ENCODE peak calls at places on chromosome 7, in eight cellular contexts. D, L, V, E, G, U, P and I are unnamed samples.

GRCh38 chr7:117138474-117138873 is 184.4 kb downstream of the WNT2 start:
- DNase-seq in D (no peak), L (no peak), V (no peak), E (no peak), G (no peak), U (no peak), P (no peak), I (no peak)

GRCh38 chr7:56079450-56080185 is 13.1 kb downstream of the PHKG1 start:
- DNase-seq in D (peak), L (peak), V (peak), E (no peak), G (no peak), U (peak), P (peak), I (peak)

GRCh38 chr7:128854396-128854795 is 8.3 kb upstream of the ATP6V1F start:
- DNase-seq in D (no peak), L (no peak), V (no peak), E (no peak), G (no peak), U (no peak), P (no peak), I (no peak)

GRCh38 chr7:75611557-75612178 is 119.5 kb downstream of the SPDYE5 start:
- DNase-seq in D (no peak), L (no peak), V (no peak), E (no peak), G (no peak), U (no peak), P (peak), I (peak)

GRCh38 chr7:48424731-48425130 is 253.5 kb downstream of the ABCA13 start:
- DNase-seq in D (no peak), L (no peak), V (no peak), E (no peak), G (no peak), U (peak), P (peak), I (no peak)

GRCh38 chr7:51289608-51290370 is 26.8 kb downstream of the COBL start:
- DNase-seq in D (no peak), L (no peak), V (no peak), E (no peak), G (no peak), U (no peak), P (no peak), I (no peak)

GRCh38 chr7:4725014-4725951 is 43.2 kb downstream of the FOXK1 start:
- DNase-seq in D (peak), L (peak), V (no peak), E (peak), G (no peak), U (peak), P (peak), I (peak)

GRCh38 chr7:79507161-79507560 is 53.7 kb upstream of the MAGI2 start:
- DNase-seq in D (peak), L (no peak), V (no peak), E (no peak), G (no peak), U (no peak), P (peak), I (no peak)

GRCh38 chr7:19145429-19146201 is 394 bp upstream of the FERD3L start:
- DNase-seq in D (no peak), L (no peak), V (no peak), E (no peak), G (no peak), U (no peak), P (no peak), I (no peak)

GRCh38 chr7:5665106-5666025 is 116.1 kb downstream of the RNF216 start:
- DNase-seq in D (peak), L (peak), V (peak), E (peak), G (no peak), U (peak), P (peak), I (peak)

GRCh38 chr7:98733036-98733435 is 116.0 kb downstream of the NPTX2 start:
- DNase-seq in D (peak), L (no peak), V (no peak), E (no peak), G (no peak), U (peak), P (no peak), I (no peak)

GRCh38 chr7:7761974-7762769 is 43.8 kb upstream of the RPA3 start:
- DNase-seq in D (peak), L (no peak), V (no peak), E (no peak), G (no peak), U (peak), P (peak), I (no peak)

GRCh38 chr7:93117852-93118530 is at the start of gene SAMD9:
- DNase-seq in D (peak), L (peak), V (peak), E (peak), G (no peak), U (peak), P (peak), I (peak)

GRCh38 chr7:1603346-1604211 is 33.7 kb upstream of the PSMG3 start:
- DNase-seq in D (no peak), L (no peak), V (no peak), E (no peak), G (no peak), U (no peak), P (peak), I (no peak)

GRCh38 chr7:81154565-81154964 is 235.7 kb upstream of the SEMA3C start:
- DNase-seq in D (no peak), L (no peak), V (no peak), E (no peak), G (no peak), U (no peak), P (no peak), I (no peak)

GRCh38 chr7:5545529-5545928 is 121.9 kb upstream of the TNRC18 start:
- DNase-seq in D (no peak), L (no peak), V (no peak), E (no peak), G (no peak), U (no peak), P (no peak), I (no peak)

GRCh38 chr7:2521952-2522591 is 2.5 kb downstream of the LFNG start:
- DNase-seq in D (peak), L (no peak), V (no peak), E (peak), G (peak), U (peak), P (no peak), I (no peak)

GRCh38 chr7:33185786-33186185 is 56.4 kb downstream of the BBS9 start:
- DNase-seq in D (peak), L (peak), V (peak), E (no peak), G (no peak), U (peak), P (peak), I (no peak)

GRCh38 chr7:101278461-101279292 is 33.8 kb upstream of the FIS1 start:
- DNase-seq in D (no peak), L (no peak), V (no peak), E (no peak), G (no peak), U (peak), P (no peak), I (no peak)

GRCh38 chr7:70143089-70144044 is 545.1 kb downstream of the AUTS2 start:
- DNase-seq in D (no peak), L (no peak), V (peak), E (no peak), G (no peak), U (peak), P (peak), I (no peak)

GRCh38 chr7:12921751-12922345 is 234.4 kb downstream of the ARL4A start:
- DNase-seq in D (no peak), L (no peak), V (no peak), E (no peak), G (no peak), U (no peak), P (peak), I (peak)

GRCh38 chr7:55365103-55365679 is at the start of gene LANCL2:
- DNase-seq in D (peak), L (no peak), V (peak), E (peak), G (no peak), U (peak), P (peak), I (peak)

GRCh38 chr7:121344093-121344492 is 15.3 kb downstream of the WNT16 start:
- DNase-seq in D (no peak), L (no peak), V (no peak), E (no peak), G (no peak), U (peak), P (no peak), I (no peak)

GRCh38 chr7:155270876-155271275 is 26.8 kb upstream of the INSIG1 start:
- DNase-seq in D (no peak), L (no peak), V (no peak), E (no peak), G (no peak), U (no peak), P (no peak), I (no peak)

GRCh38 chr7:92916751-92917369 is 80.5 kb upstream of the CDK6 start:
- DNase-seq in D (peak), L (peak), V (peak), E (no peak), G (no peak), U (peak), P (peak), I (no peak)

GRCh38 chr7:114921636-114922150 is at the start of gene MDFIC:
- DNase-seq in D (no peak), L (no peak), V (no peak), E (no peak), G (no peak), U (no peak), P (peak), I (no peak)

GRCh38 chr7:76077435-76077834 is 29.5 kb downstream of the MDH2 start:
- DNase-seq in D (peak), L (no peak), V (no peak), E (no peak), G (no peak), U (no peak), P (no peak), I (no peak)

GRCh38 chr7:134527979-134528371 is 608 bp downstream of the AKR1B10 start:
- DNase-seq in D (peak), L (peak), V (no peak), E (no peak), G (no peak), U (peak), P (peak), I (no peak)

GRCh38 chr7:111886233-111886632 is 320.0 kb downstream of the DOCK4 start:
- DNase-seq in D (no peak), L (no peak), V (no peak), E (no peak), G (no peak), U (no peak), P (no peak), I (no peak)

GRCh38 chr7:148185050-148185449 is 405.5 kb upstream of the C7orf33 start:
- DNase-seq in D (peak), L (no peak), V (no peak), E (no peak), G (no peak), U (peak), P (peak), I (no peak)

GRCh38 chr7:11539853-11540252 is 292.1 kb downstream of the THSD7A start:
- DNase-seq in D (no peak), L (no peak), V (no peak), E (no peak), G (no peak), U (peak), P (no peak), I (no peak)

GRCh38 chr7:44103941-44104879 is at the start of gene AEBP1:
- DNase-seq in D (peak), L (no peak), V (peak), E (no peak), G (no peak), U (peak), P (peak), I (no peak)

GRCh38 chr7:44104880-44105771 is 981 bp downstream of the AEBP1 start:
- DNase-seq in D (peak), L (no peak), V (no peak), E (no peak), G (no peak), U (peak), P (peak), I (no peak)

GRCh38 chr7:47404005-47404404 is 177.9 kb downstream of the TNS3 start:
- DNase-seq in D (no peak), L (no peak), V (no peak), E (no peak), G (no peak), U (peak), P (no peak), I (no peak)

GRCh38 chr7:73606801-73607691 is 17.3 kb downstream of the MLXIPL start:
- DNase-seq in D (peak), L (no peak), V (peak), E (peak), G (peak), U (peak), P (peak), I (no peak)

GRCh38 chr7:20312562-20312961 is 18.1 kb upstream of the ITGB8 start:
- DNase-seq in D (no peak), L (no peak), V (no peak), E (no peak), G (no peak), U (no peak), P (no peak), I (no peak)

GRCh38 chr7:42311195-42311594 is 74.2 kb upstream of the GLI3 start:
- DNase-seq in D (no peak), L (no peak), V (no peak), E (no peak), G (no peak), U (no peak), P (no peak), I (no peak)